ENCODE peak calls at places on chromosome 1, in six cellular contexts. V, U, S, E, Q and O are unnamed samples. For H3K4me1, the result is how much of the 10 kb centered on the place peaks cover.

GRCh38 chr1:113868387-113869083 is 3.0 kb downstream of the PTPN22 start:
- DNase-seq in V (no peak), U (no peak), S (no peak), E (peak), Q (no peak), O (no peak)

GRCh38 chr1:153535664-153536585 is at the start of gene S100A6:
- DNase-seq in V (peak), U (peak), S (peak), E (peak), Q (peak), O (peak)

GRCh38 chr1:63642901-63643300 is 49.7 kb downstream of the PGM1 start:
- DNase-seq in V (no peak), U (no peak), S (no peak), E (no peak), Q (no peak), O (no peak)

GRCh38 chr1:41874903-41875411 is 43.8 kb downstream of the HIVEP3 start:
- DNase-seq in V (peak), U (no peak), S (no peak), E (no peak), Q (no peak), O (no peak)

GRCh38 chr1:20322825-20323612 is 32.3 kb downstream of the VWA5B1 start:
- DNase-seq in V (no peak), U (no peak), S (peak), E (no peak), Q (no peak), O (no peak)

GRCh38 chr1:21341022-21341421 is 50.8 kb upstream of the ECE1 start:
- DNase-seq in V (no peak), U (no peak), S (no peak), E (peak), Q (no peak), O (no peak)

GRCh38 chr1:3074800-3075199 is 5.8 kb downstream of the PRDM16 start:
- DNase-seq in V (peak), U (no peak), S (no peak), E (no peak), Q (no peak), O (no peak)

GRCh38 chr1:196088551-196088950 is 519.7 kb downstream of the KCNT2 start:
- DNase-seq in V (no peak), U (no peak), S (no peak), E (no peak), Q (no peak), O (no peak)

GRCh38 chr1:180881806-180882509 is 30.7 kb upstream of the KIAA1614 start:
- DNase-seq in V (no peak), U (no peak), S (peak), E (peak), Q (no peak), O (no peak)
- TF ChIP-seq CTCF in V (peak), U (peak), S (peak), E (peak), Q (no peak), O (peak)

GRCh38 chr1:28322209-28322608 is 6.6 kb upstream of the MED18 start:
- DNase-seq in V (no peak), U (peak), S (no peak), E (peak), Q (no peak), O (no peak)
- H3K27ac ChIP-seq in V (no peak), U (peak), S (no peak), E (no peak), Q (no peak), O (no peak)

GRCh38 chr1:184827600-184828368 is 73.1 kb upstream of the EDEM3 start:
- DNase-seq in V (peak), U (no peak), S (peak), E (peak), Q (no peak), O (no peak)
- H3K4me1 ChIP-seq in V (half or more), U (under half), S (under half), E (under half), Q (under half), O (under half)

GRCh38 chr1:53376041-53376461 is 48.2 kb upstream of the LRP8 start:
- DNase-seq in V (no peak), U (no peak), S (no peak), E (no peak), Q (peak), O (no peak)

GRCh38 chr1:53377438-53377841 is 49.6 kb upstream of the LRP8 start:
- DNase-seq in V (no peak), U (peak), S (no peak), E (no peak), Q (peak), O (peak)

GRCh38 chr1:53378061-53378460 is 50.2 kb upstream of the LRP8 start:
- DNase-seq in V (no peak), U (no peak), S (no peak), E (no peak), Q (peak), O (peak)

GRCh38 chr1:53375440-53375839 is 47.6 kb upstream of the LRP8 start:
- DNase-seq in V (no peak), U (peak), S (no peak), E (no peak), Q (peak), O (peak)

GRCh38 chr1:53376742-53377437 is 49.0 kb upstream of the LRP8 start:
- DNase-seq in V (no peak), U (peak), S (no peak), E (no peak), Q (peak), O (no peak)
- TF ChIP-seq CTCF in V (no peak), U (no peak), S (no peak), E (no peak), Q (no peak), O (no peak)

GRCh38 chr1:109427171-109427467 is 871 bp upstream of the PSMA5 start:
- DNase-seq in V (no peak), U (no peak), S (no peak), E (no peak), Q (no peak), O (no peak)

GRCh38 chr1:109425391-109425790 is 857 bp downstream of the PSMA5 start:
- DNase-seq in V (no peak), U (no peak), S (peak), E (peak), Q (no peak), O (no peak)

GRCh38 chr1:109423498-109423897 is 2.8 kb downstream of the PSMA5 start:
- DNase-seq in V (no peak), U (no peak), S (no peak), E (no peak), Q (no peak), O (no peak)

GRCh38 chr1:109426278-109427170 is at the start of gene PSMA5:
- DNase-seq in V (peak), U (peak), S (peak), E (peak), Q (peak), O (peak)

DNA sequence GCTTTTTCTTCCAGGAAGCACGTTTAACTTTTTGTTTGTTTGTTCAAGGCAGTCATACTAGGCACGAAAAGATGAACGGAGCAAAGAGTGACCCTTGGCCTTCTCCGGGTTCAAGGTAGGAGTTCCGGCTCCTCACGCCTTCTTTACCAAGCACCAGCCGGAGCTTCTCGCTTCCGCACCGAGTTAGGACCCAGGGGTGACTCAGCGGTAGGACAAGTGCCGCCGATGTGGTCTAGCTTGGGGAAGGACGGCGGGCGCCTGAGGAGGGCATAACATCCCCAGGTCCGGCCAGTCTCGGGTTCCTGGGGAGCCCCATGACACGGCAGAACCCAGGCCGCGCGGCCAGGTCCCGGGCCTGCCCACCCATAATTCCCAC is 358 bp downstream of the PSMA5 start:
- DNase-seq in V (no peak), U (peak), S (peak), E (peak), Q (no peak), O (peak)
- H3K27ac ChIP-seq in V (peak), U (peak), S (peak), E (peak), Q (peak), O (peak)

DNA sequence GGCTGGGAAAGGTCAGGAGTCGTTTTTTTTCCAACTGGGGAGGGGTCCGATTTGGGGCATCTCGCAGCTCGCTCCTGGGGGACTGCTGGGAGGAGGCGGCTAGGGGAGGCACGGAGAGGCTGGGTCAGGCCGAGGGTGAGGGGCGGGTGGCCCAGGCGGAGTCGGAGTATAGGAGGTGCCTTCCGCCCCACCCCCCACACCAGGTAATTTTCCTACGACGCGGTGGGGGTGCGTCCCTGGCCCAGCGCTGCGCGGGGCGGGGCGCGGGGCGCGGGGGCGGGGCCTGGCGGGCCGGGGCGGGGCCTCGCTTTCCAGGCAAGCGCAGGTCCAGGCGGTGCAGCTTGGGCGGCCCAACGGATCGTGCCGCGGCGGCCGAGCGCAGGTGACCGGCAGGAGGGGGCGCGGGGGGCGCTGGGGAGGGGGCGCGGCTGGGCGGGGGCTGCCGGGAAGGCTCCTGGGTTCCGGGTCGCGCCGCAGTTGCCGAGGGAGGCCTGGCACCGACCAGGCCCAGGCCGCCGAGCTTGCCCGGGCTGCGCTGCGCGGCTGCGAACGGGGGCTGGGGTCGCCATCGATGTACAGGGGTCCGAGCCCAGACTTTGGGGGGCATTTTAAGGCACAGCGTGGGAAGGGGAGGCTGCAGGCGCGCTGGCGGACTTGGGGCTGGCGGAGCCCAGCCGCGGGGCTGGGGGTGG is at the start of gene FBXO44:
- DNase-seq in V (peak), U (peak), S (no peak), E (peak), Q (no peak), O (peak)
- H3K4me1 ChIP-seq in V (under half), U (under half), S (under half), E (under half), Q (under half), O (under half)

GRCh38 chr1:26833432-26834405 is 7.2 kb downstream of the ZDHHC18 start:
- DNase-seq in V (no peak), U (peak), S (no peak), E (no peak), Q (no peak), O (no peak)

GRCh38 chr1:26844389-26844788 is 17.9 kb downstream of the ZDHHC18 start:
- DNase-seq in V (no peak), U (no peak), S (no peak), E (no peak), Q (no peak), O (no peak)

GRCh38 chr1:26839339-26839722 is 12.8 kb downstream of the ZDHHC18 start:
- DNase-seq in V (no peak), U (no peak), S (no peak), E (no peak), Q (no peak), O (no peak)

GRCh38 chr1:26839779-26840178 is 13.3 kb downstream of the ZDHHC18 start:
- DNase-seq in V (no peak), U (no peak), S (no peak), E (no peak), Q (no peak), O (no peak)

DNA sequence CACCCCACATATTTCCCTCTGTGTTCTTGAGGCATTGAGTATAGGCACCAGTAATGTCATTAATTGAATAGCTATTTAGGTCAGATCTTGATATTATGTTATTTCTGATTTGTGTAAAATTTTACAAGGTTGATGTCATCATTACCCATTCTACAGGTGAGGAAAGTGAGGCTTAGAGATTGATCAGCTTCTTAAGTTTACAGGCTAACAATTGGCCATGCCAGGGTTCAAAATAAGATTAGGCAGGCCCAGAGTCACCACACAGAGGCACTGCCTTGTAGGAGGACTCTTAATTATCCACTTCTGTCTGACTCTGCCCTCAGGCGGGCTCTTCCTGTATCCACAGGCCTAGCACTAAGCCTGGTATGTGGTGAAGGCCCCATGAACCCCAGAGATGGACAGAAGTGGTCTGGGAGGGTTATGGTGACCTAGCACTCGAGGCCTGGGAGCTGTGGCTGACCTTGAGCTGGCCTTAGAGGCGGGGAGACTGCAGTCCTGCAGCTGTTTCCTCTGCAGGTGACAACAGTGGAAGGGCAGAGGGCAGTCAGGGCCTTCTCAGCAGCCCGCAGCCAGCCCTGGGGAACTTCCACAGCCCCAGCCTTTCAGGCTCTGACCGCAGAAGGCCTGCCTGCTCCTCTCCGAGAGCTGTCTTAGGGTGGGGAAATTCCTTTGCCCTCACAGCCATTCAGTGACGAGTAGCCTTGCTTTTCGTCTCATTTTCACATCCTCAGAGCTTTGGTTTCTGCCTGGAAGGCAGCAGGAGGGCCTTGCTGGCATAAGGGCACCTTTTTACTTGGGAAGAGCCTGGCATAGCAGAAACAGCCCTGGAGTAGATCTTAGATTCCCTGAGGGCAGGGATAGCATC is 12.2 kb downstream of the ZDHHC18 start:
- DNase-seq in V (no peak), U (no peak), S (no peak), E (no peak), Q (no peak), O (no peak)
- TF ChIP-seq CTCF in V (no peak), U (no peak), S (no peak), E (no peak), Q (no peak), O (no peak)

GRCh38 chr1:230706020-230706699 is 7.8 kb downstream of the AGT start:
- DNase-seq in V (no peak), U (no peak), S (no peak), E (no peak), Q (no peak), O (no peak)
- H3K27ac ChIP-seq in V (no peak), U (no peak), S (no peak), E (no peak), Q (no peak), O (no peak)

GRCh38 chr1:227753999-227754764 is 18.9 kb downstream of the SNAP47 start:
- DNase-seq in V (peak), U (no peak), S (peak), E (peak), Q (peak), O (no peak)
- H3K4me1 ChIP-seq in V (half or more), U (under half), S (under half), E (under half), Q (under half), O (under half)